ENCODE peak calls at places on chromosomes 6 and 20, in nine cellular contexts. K is HEK293T; A is activated naive CD8-positive, alpha-beta T cell treated with anti-CD3 and anti-CD28 coated beads, Interleukin-2, amount 50 U/mL, for 16 hours; C is GM04504; V is amygdala; U is HFF-Myc; E is cardiac muscle cell; B is nephron progenitor cell; I is NCI-H1930. N is an unnamed sample.

GRCh38 chr20:42635699-42636411 is 553.9 kb downstream of the PTPRT start:
- DNase-seq in V (no peak), A (no peak), E (peak), K (no peak), B (no peak), I (no peak), C (no peak), U (no peak), N (no peak)

GRCh38 chr6:109441069-109441816 is 719 bp downstream of the SMPD2 start:
- DNase-seq in U (no peak), A (no peak), V (no peak), E (peak), B (peak), I (no peak), K (peak), C (no peak), N (peak)

GRCh38 chr20:49591217-49591865 is 23.4 kb upstream of the PTGIS start:
- DNase-seq in B (no peak), C (no peak), V (no peak), U (no peak), I (no peak), E (peak), A (no peak), K (no peak), N (no peak)

GRCh38 chr20:56551571-56551970 is 18.5 kb downstream of the FAM209B start:
- DNase-seq in C (no peak), E (no peak), K (no peak), B (no peak), U (no peak), I (no peak), A (no peak), V (no peak), N (no peak)

GRCh38 chr6:119536666-119537065 is 187.1 kb upstream of the MAN1A1 start:
- DNase-seq in C (no peak), I (no peak), E (no peak), B (no peak), U (no peak), A (no peak), K (no peak), V (no peak), N (no peak)

GRCh38 chr6:107114872-107115694 is at the start of gene BEND3:
- DNase-seq in A (no peak), E (peak), V (peak), I (peak), K (peak), B (peak), U (no peak), C (no peak), N (peak)

GRCh38 chr6:165556116-165556843 is 106.8 kb downstream of the PDE10A start:
- DNase-seq in K (no peak), E (no peak), A (no peak), I (no peak), U (no peak), C (no peak), B (no peak), V (no peak), N (peak)

GRCh38 chr6:152636675-152637421 is at the start of gene SYNE1:
- DNase-seq in A (no peak), I (no peak), E (peak), K (peak), V (peak), C (no peak), B (peak), U (no peak), N (peak)

GRCh38 chr6:30689022-30689865 is 1.5 kb downstream of the NRM start:
- DNase-seq in A (no peak), K (no peak), U (no peak), C (no peak), E (no peak), V (no peak), B (no peak), I (no peak), N (no peak)

GRCh38 chr6:28896505-28897392 is 27.0 kb downstream of the TRIM27 start:
- DNase-seq in V (peak), A (no peak), E (peak), U (peak), C (no peak), I (peak), B (peak), K (peak), N (peak)

GRCh38 chr6:168905451-168906090 is 348.1 kb downstream of the THBS2 start:
- DNase-seq in I (no peak), K (no peak), B (no peak), A (no peak), C (no peak), E (no peak), V (no peak), U (no peak), N (no peak)

GRCh38 chr6:55696501-55696900 is 117.5 kb upstream of the HMGCLL1 start:
- DNase-seq in I (no peak), A (no peak), V (no peak), C (no peak), B (no peak), E (no peak), U (no peak), K (no peak), N (no peak)

GRCh38 chr6:84804720-84805119 is 40.3 kb upstream of the TBX18 start:
- DNase-seq in E (no peak), A (no peak), B (no peak), C (no peak), V (no peak), I (no peak), U (no peak), K (no peak), N (no peak)

GRCh38 chr20:58696411-58696961 is 3.9 kb downstream of the NPEPL1 start:
- DNase-seq in K (no peak), V (no peak), I (no peak), A (no peak), E (no peak), U (no peak), B (no peak), C (no peak), N (no peak)

GRCh38 chr6:157126183-157127098 is 196.9 kb downstream of the TMEM242 start:
- DNase-seq in C (no peak), V (no peak), K (no peak), U (no peak), B (no peak), I (no peak), E (no peak), A (no peak), N (no peak)

GRCh38 chr6:75747371-75747984 is 1.6 kb upstream of the MYO6 start:
- DNase-seq in A (no peak), K (no peak), C (no peak), B (no peak), V (no peak), E (no peak), I (no peak), U (no peak), N (peak)

GRCh38 chr6:40177596-40177995 is 243.3 kb upstream of the MOCS1 start:
- DNase-seq in U (no peak), C (no peak), V (no peak), B (no peak), A (no peak), K (no peak), I (no peak), E (no peak), N (no peak)

GRCh38 chr6:31419842-31420241 is 16.4 kb downstream of the MICA start:
- DNase-seq in C (no peak), E (no peak), A (no peak), B (no peak), K (no peak), V (no peak), U (no peak), I (no peak), N (no peak)

GRCh38 chr20:36070451-36070850 is 84.1 kb upstream of the EPB41L1 start:
- DNase-seq in C (no peak), B (peak), A (no peak), V (peak), K (no peak), E (no peak), U (no peak), I (no peak), N (no peak)

GRCh38 chr20:47988601-47989116 is 203.4 kb upstream of the SULF2 start:
- DNase-seq in I (no peak), B (no peak), A (no peak), E (peak), K (no peak), V (no peak), C (no peak), U (no peak), N (peak)

N was measured in T47D.